ENCODE peak calls at places on chromosomes 1 and 21, in seven cellular contexts. P, K, A, F, Q, H and J are unnamed samples.
A peak's percentile ranks its signal among the peaks of the same experiment; 100 is the strongest.

GRCh38 chr1:156689035-156689959 is 12.1 kb upstream of the NES start:
- DNase-seq in Q (peak; percentile 61), H (peak; percentile 92), K (peak; percentile 90), A (peak; percentile 23), P (peak; percentile 72), F (peak; percentile 32), J (peak; percentile 60)

GRCh38 chr1:207139616-207140015 is 35.6 kb downstream of the C4BPA start:
- DNase-seq in F (no peak), P (no peak), K (no peak), A (no peak), H (no peak), Q (no peak), J (no peak)

GRCh38 chr21:31555741-31556191 is 103.7 kb upstream of the SOD1 start:
- DNase-seq in P (no peak), F (no peak), A (no peak), H (no peak), K (peak; percentile 75), Q (no peak), J (no peak)

GRCh38 chr1:88035578-88035977 is 648.5 kb upstream of the PKN2 start:
- DNase-seq in K (no peak), Q (no peak), H (no peak), P (no peak), A (no peak), F (no peak), J (no peak)

GRCh38 chr1:184518958-184519357 is 132.1 kb downstream of the C1orf21 start:
- DNase-seq in P (no peak), H (no peak), K (no peak), F (no peak), Q (no peak), A (no peak), J (no peak)

GRCh38 chr1:184191181-184191601 is 139.7 kb downstream of the TSEN15 start:
- DNase-seq in K (no peak), H (no peak), Q (no peak), A (peak; percentile 34), F (no peak), P (peak; percentile 35), J (no peak)

GRCh38 chr1:94612081-94612480 is 70.5 kb upstream of the F3 start:
- DNase-seq in A (no peak), H (no peak), K (no peak), P (no peak), Q (no peak), F (no peak), J (no peak)

GRCh38 chr1:201481761-201482493 is 12.9 kb upstream of the PHLDA3 start:
- DNase-seq in H (peak; percentile 94), P (peak; percentile 90), A (peak; percentile 77), Q (peak; percentile 70), F (peak; percentile 65), K (peak; percentile 91), J (peak; percentile 63)